ENCODE peak calls at places on chromosomes 11 and 22, in four cellular contexts. H is activated CD4-positive, alpha-beta T cell treated with anti-CD3 and anti-CD28 coated beads, Interleukin-2, amount 50 U/mL, for 1 hour; S is NCI-H1694; A is Peyer's patch. D is an unnamed sample.

GRCh38 chr11:94602430-94603372 is 35.5 kb downstream of the PIWIL4 start:
- DNase-seq in H (peak), S (no peak), A (no peak), D (peak)

GRCh38 chr11:20458905-20459632 is 71.6 kb downstream of the PRMT3 start:
- DNase-seq in H (no peak), S (peak), A (no peak), D (no peak)

GRCh38 chr11:6531267-6531752 is 34.2 kb downstream of the DNHD1 start:
- DNase-seq in H (no peak), S (peak), A (no peak), D (peak)

GRCh38 chr11:116527180-116527991 is 245.4 kb downstream of the BUD13 start:
- DNase-seq in H (no peak), S (no peak), A (no peak), D (no peak)

GRCh38 chr11:58796333-58797049 is 48.0 kb downstream of the GLYATL2 start:
- DNase-seq in H (no peak), S (no peak), A (no peak), D (peak)

GRCh38 chr11:20158597-20159257 is 1.5 kb downstream of the DBX1 start:
- DNase-seq in H (no peak), S (no peak), A (no peak), D (peak)

GRCh38 chr22:28855355-28856094 is 27.8 kb upstream of the ZNRF3 start:
- DNase-seq in H (peak), S (peak), A (no peak), D (peak)

GRCh38 chr22:33347002-33347401 is 288.8 kb upstream of the SYN3 start:
- DNase-seq in H (no peak), S (no peak), A (no peak), D (no peak)

GRCh38 chr11:119148855-119149370 is at the start of gene ABCG4:
- DNase-seq in H (peak), S (no peak), A (peak), D (no peak)

GRCh38 chr11:81869337-81870065 is 864.2 kb downstream of the FAM181B start:
- DNase-seq in H (peak), S (no peak), A (peak), D (no peak)

GRCh38 chr11:15910761-15911160 is 445.6 kb downstream of the SOX6 start:
- DNase-seq in H (no peak), S (no peak), A (no peak), D (no peak)

GRCh38 chr11:85682330-85683305 is 3.4 kb downstream of the CCDC89 start:
- DNase-seq in H (peak), S (peak), A (peak), D (peak)

GRCh38 chr11:84536456-84536855 is 1090.7 kb downstream of the DLG2 start:
- DNase-seq in H (no peak), S (no peak), A (no peak), D (no peak)

GRCh38 chr11:96748639-96749370 is 359.0 kb downstream of the JRKL start:
- DNase-seq in H (no peak), S (no peak), A (no peak), D (no peak)

GRCh38 chr11:93368022-93368421 is 37.5 kb downstream of the DEUP1 start:
- DNase-seq in H (no peak), S (no peak), A (no peak), D (no peak)